ENCODE peak calls at places on chromosomes 6 and 20, in seven cellular contexts. One of them, this sample, is unnamed.

GRCh38 chr6:107179004-107179403 is 63.7 kb upstream of the BEND3 start:
- DNase-seq in Right ventricle myocardium superior: no peak
- DNase-seq in kidney glomerular epithelial cell: no peak
- DNase-seq in frontal cortex: no peak
- DNase-seq in RCC 7860: no peak
- DNase-seq in activated gamma-delta T cell: no peak
- DNase-seq in CD4-positive, alpha-beta T cell: no peak
- DNase-seq in this sample: no peak

GRCh38 chr6:17001188-17001587 is 100.7 kb upstream of the STMND1 start:
- DNase-seq in Right ventricle myocardium superior: no peak
- DNase-seq in kidney glomerular epithelial cell: no peak
- DNase-seq in frontal cortex: no peak
- DNase-seq in RCC 7860: no peak
- DNase-seq in activated gamma-delta T cell: no peak
- DNase-seq in CD4-positive, alpha-beta T cell: no peak
- DNase-seq in this sample: no peak

GRCh38 chr20:11766961-11767360 is 150.7 kb upstream of the BTBD3 start:
- DNase-seq in Right ventricle myocardium superior: no peak
- DNase-seq in kidney glomerular epithelial cell: no peak
- DNase-seq in frontal cortex: no peak
- DNase-seq in RCC 7860: no peak
- DNase-seq in activated gamma-delta T cell: no peak
- DNase-seq in CD4-positive, alpha-beta T cell: no peak
- DNase-seq in this sample: no peak

GRCh38 chr20:52921300-52921699 is 50.9 kb upstream of the TSHZ2 start:
- DNase-seq in Right ventricle myocardium superior: no peak
- DNase-seq in kidney glomerular epithelial cell: no peak
- DNase-seq in frontal cortex: no peak
- DNase-seq in RCC 7860: peak; percentile 74
- DNase-seq in activated gamma-delta T cell: no peak
- DNase-seq in CD4-positive, alpha-beta T cell: no peak
- DNase-seq in this sample: no peak

GRCh38 chr20:48597521-48598302 is 230.1 kb downstream of the PREX1 start:
- DNase-seq in Right ventricle myocardium superior: no peak
- DNase-seq in kidney glomerular epithelial cell: no peak
- DNase-seq in frontal cortex: no peak
- DNase-seq in RCC 7860: no peak
- DNase-seq in activated gamma-delta T cell: no peak
- DNase-seq in CD4-positive, alpha-beta T cell: no peak
- DNase-seq in this sample: no peak

GRCh38 chr6:105810105-105810921 is 275.8 kb upstream of the PRDM1 start:
- DNase-seq in Right ventricle myocardium superior: no peak
- DNase-seq in kidney glomerular epithelial cell: peak; percentile 11
- DNase-seq in frontal cortex: peak; percentile 11
- DNase-seq in RCC 7860: peak; percentile 78
- DNase-seq in activated gamma-delta T cell: no peak
- DNase-seq in CD4-positive, alpha-beta T cell: peak; percentile 11
- DNase-seq in this sample: peak; percentile 36

GRCh38 chr6:112639436-112639835 is 292.3 kb downstream of the RFPL4B start:
- DNase-seq in Right ventricle myocardium superior: no peak
- DNase-seq in kidney glomerular epithelial cell: peak; percentile 23
- DNase-seq in frontal cortex: no peak
- DNase-seq in RCC 7860: no peak
- DNase-seq in activated gamma-delta T cell: no peak
- DNase-seq in CD4-positive, alpha-beta T cell: no peak
- DNase-seq in this sample: no peak

GRCh38 chr6:125995972-125996580 is 9.7 kb downstream of the TRMT11 start:
- DNase-seq in Right ventricle myocardium superior: peak; percentile 58
- DNase-seq in kidney glomerular epithelial cell: peak; percentile 74
- DNase-seq in frontal cortex: peak; percentile 32
- DNase-seq in RCC 7860: peak; percentile 34
- DNase-seq in activated gamma-delta T cell: no peak
- DNase-seq in CD4-positive, alpha-beta T cell: peak; percentile 67
- DNase-seq in this sample: no peak

GRCh38 chr6:117411474-117411873 is 14.3 kb downstream of the ROS1 start:
- DNase-seq in Right ventricle myocardium superior: no peak
- DNase-seq in kidney glomerular epithelial cell: no peak
- DNase-seq in frontal cortex: no peak
- DNase-seq in RCC 7860: no peak
- DNase-seq in activated gamma-delta T cell: no peak
- DNase-seq in CD4-positive, alpha-beta T cell: no peak
- DNase-seq in this sample: no peak

GRCh38 chr6:6722195-6722594 is 133.7 kb downstream of the LY86 start:
- DNase-seq in Right ventricle myocardium superior: no peak
- DNase-seq in kidney glomerular epithelial cell: no peak
- DNase-seq in frontal cortex: no peak
- DNase-seq in RCC 7860: no peak
- DNase-seq in activated gamma-delta T cell: no peak
- DNase-seq in CD4-positive, alpha-beta T cell: no peak
- DNase-seq in this sample: no peak

GRCh38 chr20:21395666-21396044 is 1.7 kb downstream of the NKX2-4 start:
- DNase-seq in Right ventricle myocardium superior: peak; percentile 37
- DNase-seq in kidney glomerular epithelial cell: no peak
- DNase-seq in frontal cortex: no peak
- DNase-seq in RCC 7860: no peak
- DNase-seq in activated gamma-delta T cell: no peak
- DNase-seq in CD4-positive, alpha-beta T cell: peak; percentile 35
- DNase-seq in this sample: no peak

GRCh38 chr6:68468244-68468884 is 166.7 kb upstream of the ADGRB3 start:
- DNase-seq in Right ventricle myocardium superior: no peak
- DNase-seq in kidney glomerular epithelial cell: no peak
- DNase-seq in frontal cortex: no peak
- DNase-seq in RCC 7860: no peak
- DNase-seq in activated gamma-delta T cell: no peak
- DNase-seq in CD4-positive, alpha-beta T cell: no peak
- DNase-seq in this sample: no peak

GRCh38 chr6:6736753-6737654 is 148.5 kb downstream of the LY86 start:
- DNase-seq in Right ventricle myocardium superior: peak; percentile 91
- DNase-seq in kidney glomerular epithelial cell: no peak
- DNase-seq in frontal cortex: no peak
- DNase-seq in RCC 7860: no peak
- DNase-seq in activated gamma-delta T cell: no peak
- DNase-seq in CD4-positive, alpha-beta T cell: no peak
- DNase-seq in this sample: no peak

GRCh38 chr6:32045811-32046449 is 7.7 kb downstream of the CYP21A2 start:
- DNase-seq in Right ventricle myocardium superior: peak; percentile 59
- DNase-seq in kidney glomerular epithelial cell: no peak
- DNase-seq in frontal cortex: no peak
- DNase-seq in RCC 7860: no peak
- DNase-seq in activated gamma-delta T cell: no peak
- DNase-seq in CD4-positive, alpha-beta T cell: no peak
- DNase-seq in this sample: no peak

GRCh38 chr20:45104786-45105185 is 3.9 kb upstream of the KCNS1 start:
- DNase-seq in Right ventricle myocardium superior: no peak
- DNase-seq in kidney glomerular epithelial cell: peak; percentile 98
- DNase-seq in frontal cortex: no peak
- DNase-seq in RCC 7860: peak; percentile 97
- DNase-seq in activated gamma-delta T cell: no peak
- DNase-seq in CD4-positive, alpha-beta T cell: no peak
- DNase-seq in this sample: peak; percentile 91

GRCh38 chr20:54681869-54682268 is 206.5 kb downstream of the DOK5 start:
- DNase-seq in Right ventricle myocardium superior: no peak
- DNase-seq in kidney glomerular epithelial cell: no peak
- DNase-seq in frontal cortex: no peak
- DNase-seq in RCC 7860: no peak
- DNase-seq in activated gamma-delta T cell: no peak
- DNase-seq in CD4-positive, alpha-beta T cell: no peak
- DNase-seq in this sample: no peak

GRCh38 chr20:20211274-20211987 is 156.5 kb upstream of the INSM1 start:
- DNase-seq in Right ventricle myocardium superior: no peak
- DNase-seq in kidney glomerular epithelial cell: peak; percentile 29
- DNase-seq in frontal cortex: no peak
- DNase-seq in RCC 7860: peak; percentile 31
- DNase-seq in activated gamma-delta T cell: no peak
- DNase-seq in CD4-positive, alpha-beta T cell: no peak
- DNase-seq in this sample: no peak

GRCh38 chr6:133699986-133700385 is 188.9 kb upstream of the TCF21 start:
- DNase-seq in Right ventricle myocardium superior: no peak
- DNase-seq in kidney glomerular epithelial cell: no peak
- DNase-seq in frontal cortex: no peak
- DNase-seq in RCC 7860: no peak
- DNase-seq in activated gamma-delta T cell: no peak
- DNase-seq in CD4-positive, alpha-beta T cell: no peak
- DNase-seq in this sample: no peak

GRCh38 chr20:63657260-63657936 is 714 bp upstream of the RTEL1 start:
- DNase-seq in Right ventricle myocardium superior: no peak
- DNase-seq in kidney glomerular epithelial cell: no peak
- DNase-seq in frontal cortex: no peak
- DNase-seq in RCC 7860: no peak
- DNase-seq in activated gamma-delta T cell: no peak
- DNase-seq in CD4-positive, alpha-beta T cell: no peak
- DNase-seq in this sample: no peak

GRCh38 chr6:15551262-15551661 is 111.6 kb downstream of the DTNBP1 start:
- DNase-seq in Right ventricle myocardium superior: no peak
- DNase-seq in kidney glomerular epithelial cell: no peak
- DNase-seq in frontal cortex: no peak
- DNase-seq in RCC 7860: no peak
- DNase-seq in activated gamma-delta T cell: no peak
- DNase-seq in CD4-positive, alpha-beta T cell: no peak
- DNase-seq in this sample: no peak

GRCh38 chr6:25889877-25890853 is 16.1 kb upstream of the SLC17A3 start:
- DNase-seq in Right ventricle myocardium superior: no peak
- DNase-seq in kidney glomerular epithelial cell: peak; percentile 60
- DNase-seq in frontal cortex: peak; percentile 39
- DNase-seq in RCC 7860: peak; percentile 50
- DNase-seq in activated gamma-delta T cell: no peak
- DNase-seq in CD4-positive, alpha-beta T cell: no peak
- DNase-seq in this sample: no peak

GRCh38 chr20:43459022-43459942 is 1.6 kb downstream of the SRSF6 start:
- DNase-seq in Right ventricle myocardium superior: no peak
- DNase-seq in kidney glomerular epithelial cell: no peak
- DNase-seq in frontal cortex: no peak
- DNase-seq in RCC 7860: no peak
- DNase-seq in activated gamma-delta T cell: no peak
- DNase-seq in CD4-positive, alpha-beta T cell: no peak
- DNase-seq in this sample: no peak

GRCh38 chr6:117951783-117952182 is 44.7 kb downstream of the SLC35F1 start:
- DNase-seq in Right ventricle myocardium superior: no peak
- DNase-seq in kidney glomerular epithelial cell: no peak
- DNase-seq in frontal cortex: no peak
- DNase-seq in RCC 7860: no peak
- DNase-seq in activated gamma-delta T cell: no peak
- DNase-seq in CD4-positive, alpha-beta T cell: no peak
- DNase-seq in this sample: no peak

GRCh38 chr20:63191400-63191799 is 24.5 kb downstream of the YTHDF1 start:
- DNase-seq in Right ventricle myocardium superior: no peak
- DNase-seq in kidney glomerular epithelial cell: no peak
- DNase-seq in frontal cortex: no peak
- DNase-seq in RCC 7860: peak; percentile 80
- DNase-seq in activated gamma-delta T cell: no peak
- DNase-seq in CD4-positive, alpha-beta T cell: no peak
- DNase-seq in this sample: peak; percentile 92

GRCh38 chr20:40497781-40498691 is 191.0 kb downstream of the MAFB start:
- DNase-seq in Right ventricle myocardium superior: peak; percentile 72
- DNase-seq in kidney glomerular epithelial cell: no peak
- DNase-seq in frontal cortex: no peak
- DNase-seq in RCC 7860: no peak
- DNase-seq in activated gamma-delta T cell: no peak
- DNase-seq in CD4-positive, alpha-beta T cell: no peak
- DNase-seq in this sample: no peak

GRCh38 chr6:36444470-36444869 is 1.7 kb downstream of the KCTD20 start:
- DNase-seq in Right ventricle myocardium superior: no peak
- DNase-seq in kidney glomerular epithelial cell: no peak
- DNase-seq in frontal cortex: no peak
- DNase-seq in RCC 7860: no peak
- DNase-seq in activated gamma-delta T cell: no peak
- DNase-seq in CD4-positive, alpha-beta T cell: no peak
- DNase-seq in this sample: no peak

GRCh38 chr20:51554538-51555165 is 12.1 kb upstream of the NFATC2 start:
- DNase-seq in Right ventricle myocardium superior: no peak
- DNase-seq in kidney glomerular epithelial cell: no peak
- DNase-seq in frontal cortex: no peak
- DNase-seq in RCC 7860: peak; percentile 67
- DNase-seq in activated gamma-delta T cell: no peak
- DNase-seq in CD4-positive, alpha-beta T cell: no peak
- DNase-seq in this sample: no peak

GRCh38 chr20:35263609-35264223 is 14.2 kb downstream of the MMP24OS start:
- DNase-seq in Right ventricle myocardium superior: no peak
- DNase-seq in kidney glomerular epithelial cell: no peak
- DNase-seq in frontal cortex: no peak
- DNase-seq in RCC 7860: peak; percentile 95
- DNase-seq in activated gamma-delta T cell: no peak
- DNase-seq in CD4-positive, alpha-beta T cell: no peak
- DNase-seq in this sample: no peak

GRCh38 chr20:35264755-35265154 is 13.2 kb downstream of the MMP24OS start:
- DNase-seq in Right ventricle myocardium superior: no peak
- DNase-seq in kidney glomerular epithelial cell: peak; percentile 51
- DNase-seq in frontal cortex: no peak
- DNase-seq in RCC 7860: peak; percentile 78
- DNase-seq in activated gamma-delta T cell: no peak
- DNase-seq in CD4-positive, alpha-beta T cell: no peak
- DNase-seq in this sample: no peak

GRCh38 chr20:47360207-47360488 is 3.6 kb upstream of the ZMYND8 start:
- DNase-seq in Right ventricle myocardium superior: no peak
- DNase-seq in kidney glomerular epithelial cell: no peak
- DNase-seq in frontal cortex: no peak
- DNase-seq in RCC 7860: peak; percentile 26
- DNase-seq in activated gamma-delta T cell: no peak
- DNase-seq in CD4-positive, alpha-beta T cell: no peak
- DNase-seq in this sample: no peak

GRCh38 chr6:75930954-75931689 is 141.3 kb downstream of the IMPG1 start:
- DNase-seq in Right ventricle myocardium superior: no peak
- DNase-seq in kidney glomerular epithelial cell: no peak
- DNase-seq in frontal cortex: no peak
- DNase-seq in RCC 7860: no peak
- DNase-seq in activated gamma-delta T cell: no peak
- DNase-seq in CD4-positive, alpha-beta T cell: no peak
- DNase-seq in this sample: no peak

GRCh38 chr20:64110411-64111068 is 3.2 kb upstream of the NPBWR2 start:
- DNase-seq in Right ventricle myocardium superior: peak; percentile 22
- DNase-seq in kidney glomerular epithelial cell: no peak
- DNase-seq in frontal cortex: no peak
- DNase-seq in RCC 7860: no peak
- DNase-seq in activated gamma-delta T cell: no peak
- DNase-seq in CD4-positive, alpha-beta T cell: no peak
- DNase-seq in this sample: no peak

GRCh38 chr6:46099952-46100351 is 29.8 kb upstream of the ENPP4 start:
- DNase-seq in Right ventricle myocardium superior: no peak
- DNase-seq in kidney glomerular epithelial cell: no peak
- DNase-seq in frontal cortex: no peak
- DNase-seq in RCC 7860: no peak
- DNase-seq in activated gamma-delta T cell: no peak
- DNase-seq in CD4-positive, alpha-beta T cell: no peak
- DNase-seq in this sample: no peak